ENCODE peak calls at places on chromosomes 4 and X, in nine cellular contexts. A is cardiac fibroblast, J is lung, E is lower leg skin, K is GM23338, W is tibial artery, Z is fibroblast of the aortic adventitia, R is spleen, M is testis. Y is an unnamed sample.
A peak's percentile ranks its signal among the peaks of the same experiment; 100 is the strongest.

GRCh38 chr4:73872331-73873108 is 3.3 kb downstream of the CXCL1 start:
- DNase-seq in Z (peak; percentile 45), M (no peak), W (no peak), R (no peak), K (no peak), E (no peak), J (no peak), A (peak; percentile 95), Y (no peak)

GRCh38 chr4:78776729-78777555 is 792 bp downstream of the BMP2K start:
- DNase-seq in Z (peak; percentile 60), K (peak; percentile 63), J (peak; percentile 39), M (peak; percentile 59), A (peak; percentile 71), W (peak; percentile 53), R (peak; percentile 88), E (peak; percentile 33), Y (no peak)

GRCh38 chr4:77031544-77031943 is 44.2 kb downstream of the CCNI start:
- DNase-seq in A (no peak), E (no peak), M (no peak), R (no peak), Z (no peak), W (no peak), J (no peak), K (no peak), Y (no peak)

GRCh38 chr4:2867758-2868491 is 24.3 kb downstream of the ADD1 start:
- DNase-seq in R (no peak), J (no peak), W (peak; percentile 37), E (no peak), K (peak; percentile 67), A (peak; percentile 40), Z (peak; percentile 75), M (peak; percentile 57), Y (no peak)

GRCh38 chr4:21517460-21517859 is 431.1 kb downstream of the KCNIP4 start:
- DNase-seq in E (no peak), R (no peak), A (no peak), J (no peak), K (no peak), W (no peak), Z (no peak), M (no peak), Y (no peak)

GRCh38 chr4:28287837-28288236 is 1427.2 kb downstream of the STIM2 start:
- DNase-seq in E (peak; percentile 37), Z (peak; percentile 99), A (peak; percentile 99), M (no peak), K (peak; percentile 40), R (no peak), W (peak; percentile 25), J (no peak), Y (peak; percentile 68)

GRCh38 chrX:77556276-77556675 is 109.1 kb downstream of the FGF16 start:
- DNase-seq in A (no peak), J (no peak), W (no peak), M (no peak), Z (no peak), K (no peak), R (no peak), E (no peak), Y (no peak)

GRCh38 chr4:3366893-3367775 is 74.3 kb downstream of the RGS12 start:
- DNase-seq in A (no peak), R (no peak), M (no peak), K (no peak), W (no peak), J (peak; percentile 26), Z (no peak), E (no peak), Y (no peak)

GRCh38 chr4:99945718-99946345 is 586 bp downstream of the DNAJB14 start:
- DNase-seq in E (no peak), W (no peak), M (no peak), K (peak; percentile 55), J (no peak), A (peak; percentile 39), Z (no peak), R (no peak), Y (no peak)

GRCh38 chr4:83644677-83645639 is 109.0 kb downstream of the GPAT3 start:
- DNase-seq in W (no peak), R (no peak), A (peak; percentile 76), Z (peak; percentile 80), J (no peak), E (no peak), M (peak; percentile 30), K (peak; percentile 78), Y (peak; percentile 46)

GRCh38 chr4:158998624-158999023 is 104.3 kb upstream of the RAPGEF2 start:
- DNase-seq in R (no peak), J (no peak), A (no peak), K (no peak), Z (no peak), W (no peak), M (no peak), E (no peak), Y (no peak)

GRCh38 chrX:132940727-132941162 is 17.7 kb downstream of the HS6ST2 start:
- DNase-seq in J (no peak), K (peak; percentile 58), E (no peak), M (no peak), A (no peak), Z (no peak), W (no peak), R (no peak), Y (no peak)
- TF ChIP-seq CTCF in J (no peak), K (peak; percentile 37), E (no peak), M (no peak), A (no peak), Z (no peak), W (no peak), R (no peak), Y (peak; percentile 31)

GRCh38 chrX:73851014-73852009 is 288.3 kb downstream of the CHIC1 start:
- DNase-seq in M (peak; percentile 62), E (no peak), K (no peak), W (no peak), A (no peak), J (peak; percentile 87), Z (peak; percentile 95), R (peak; percentile 90), Y (peak; percentile 89)
- H3K4me3 ChIP-seq in M (no peak overlapping the region), E (no peak overlapping the region), K (no peak overlapping the region), W (no peak overlapping the region), A (no peak overlapping the region), J (peak overlapping the region; percentile 53), Z (peak overlapping the region; percentile 79), R (peak overlapping the region; percentile 53), Y (peak overlapping the region; percentile 71)

DNA sequence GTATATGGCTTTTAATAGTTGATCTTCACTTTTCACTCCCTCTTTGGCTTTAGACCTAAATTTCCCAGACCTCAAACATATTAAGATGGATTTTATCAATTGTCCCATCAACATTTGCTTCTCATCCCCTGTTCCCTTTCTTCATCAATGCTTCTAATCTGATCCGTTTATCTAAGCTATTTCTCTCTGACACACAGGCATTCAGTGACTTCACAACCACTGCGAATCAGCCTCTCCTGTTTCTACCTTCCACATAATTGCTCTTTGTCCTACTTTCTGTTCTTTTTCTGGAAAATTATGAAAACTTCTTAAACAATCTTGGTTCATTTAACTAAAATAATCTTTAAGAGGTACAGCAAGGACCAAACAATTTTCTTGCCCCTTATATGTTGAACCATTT is 115.2 kb downstream of the GLRA3 start:
- DNase-seq in A (no peak), J (no peak), R (no peak), K (no peak), M (no peak), W (no peak), E (no peak), Z (no peak), Y (no peak)
- TF ChIP-seq CTCF in A (no peak), J (no peak), R (no peak), K (no peak), M (no peak), W (no peak), E (no peak), Z (no peak), Y (no peak)

DNA sequence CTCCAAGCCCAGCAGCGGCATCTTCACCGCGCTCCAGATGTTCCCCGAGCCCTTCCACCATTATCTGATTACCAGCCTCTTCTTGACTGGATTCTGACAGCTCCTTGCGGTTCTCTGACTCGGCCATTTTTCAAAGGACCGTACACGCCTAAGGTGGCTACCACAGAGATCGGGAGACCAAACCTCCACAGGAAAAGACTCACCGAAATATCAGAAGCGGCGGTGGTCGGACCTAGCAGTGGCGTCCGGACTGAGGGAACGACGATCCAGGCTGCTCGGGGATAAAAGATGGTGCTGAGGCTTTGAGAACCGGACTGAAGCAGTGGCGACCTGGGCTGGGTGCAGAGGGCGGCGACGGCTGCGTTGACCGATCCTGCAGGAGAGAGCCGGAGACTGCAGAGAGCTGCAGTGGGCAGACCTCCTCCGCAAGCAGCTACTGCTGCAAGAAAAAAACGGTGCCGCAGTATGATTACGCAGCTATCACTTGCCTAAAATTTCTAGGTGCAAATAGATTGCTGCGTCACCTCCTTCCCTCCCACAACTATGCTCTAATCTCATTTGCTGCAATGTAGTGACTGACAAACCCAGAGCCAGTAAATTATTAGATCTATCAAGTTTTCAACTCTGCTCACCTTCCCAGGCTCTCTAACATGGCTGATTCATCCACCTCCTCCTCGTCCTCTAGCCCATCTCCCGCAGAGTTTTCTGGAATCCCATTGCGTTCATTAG is at the start of gene NAP1L2:
- DNase-seq in A (peak; percentile 27), W (peak; percentile 18), R (peak; percentile 77), J (no peak), Z (peak; percentile 9), E (peak; percentile 13), K (peak; percentile 61), M (peak; percentile 65), Y (peak; percentile 23)
- H3K4me3 ChIP-seq in A (peak within 1 kb of the TSS; percentile 45), W (peak within 1 kb of the TSS; percentile 62), R (peak within 1 kb of the TSS; percentile 35), J (peak within 1 kb of the TSS; percentile 40), Z (peak within 1 kb of the TSS; percentile 42), E (peak within 1 kb of the TSS; percentile 28), K (peak within 1 kb of the TSS; percentile 74), M (peak within 1 kb of the TSS; percentile 63), Y (peak within 1 kb of the TSS; percentile 51)

GRCh38 chr4:177385576-177386320 is 56.5 kb downstream of the AGA start:
- DNase-seq in J (no peak), K (no peak), E (no peak), W (no peak), Z (peak; percentile 23), A (no peak), M (no peak), R (no peak), Y (no peak)

GRCh38 chr4:177380730-177381287 is 61.4 kb downstream of the AGA start:
- DNase-seq in K (peak; percentile 75), J (no peak), Z (no peak), E (no peak), A (peak; percentile 22), W (no peak), M (peak; percentile 19), R (no peak), Y (no peak)

GRCh38 chr4:177386416-177386815 is 55.8 kb downstream of the AGA start:
- DNase-seq in Z (no peak), M (no peak), E (no peak), W (no peak), J (no peak), R (no peak), K (no peak), A (no peak), Y (no peak)

GRCh38 chr4:177381762-177382310 is 60.4 kb downstream of the AGA start:
- DNase-seq in K (no peak), M (no peak), E (no peak), W (no peak), A (no peak), R (no peak), J (no peak), Z (no peak), Y (no peak)

DNA sequence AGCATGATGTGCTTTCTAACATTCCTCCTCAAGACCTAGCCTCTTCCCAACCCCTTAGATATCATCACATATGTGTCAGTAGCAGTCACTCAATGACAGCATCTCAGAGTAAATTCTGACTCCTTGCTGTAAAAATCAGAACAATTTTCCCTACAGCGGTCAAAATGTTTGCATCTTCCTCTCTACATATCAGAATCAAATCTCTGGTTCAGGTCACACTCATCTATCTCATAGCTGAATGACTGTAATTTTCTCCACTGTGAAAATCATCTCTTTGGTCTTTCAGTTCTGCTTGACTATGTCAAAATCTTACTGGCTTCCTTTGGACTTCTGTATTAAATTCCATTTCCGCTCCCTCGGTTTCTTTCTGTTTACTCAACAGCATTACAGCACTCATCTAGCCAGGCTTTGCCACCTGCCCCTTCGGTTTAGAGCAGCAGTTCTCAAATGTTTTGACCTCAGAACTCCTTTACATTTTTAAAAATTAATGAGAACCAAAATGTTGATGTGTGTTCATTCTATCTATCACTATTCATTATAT is 57.3 kb downstream of the AGA start:
- DNase-seq in E (no peak), R (no peak), K (no peak), Z (no peak), A (no peak), W (no peak), M (no peak), J (no peak), Y (no peak)
- TF ChIP-seq CTCF in E (no peak), R (no peak), K (no peak), Z (no peak), A (no peak), W (no peak), M (no peak), J (no peak), Y (no peak)